ENCODE peak calls at places on chromosome 18, in five cellular contexts. T is left cardiac atrium; G is activated naive CD8-positive, alpha-beta T cell treated with anti-CD3 and anti-CD28 coated beads, Interleukin-2, amount 50 U/mL, for 24 hours; N is stimulated activated naive B cell treated with anti-CD40 and anti-IgM and Interleukin-4, amounts not matched to agents 10 μg/mL and 1 μg/mL and 100 μg/mL, for 72 hours; H is Calu3. J is an unnamed sample.
A peak's percentile ranks its signal among the peaks of the same experiment; 100 is the strongest.

GRCh38 chr18:46415532-46415931 is 241.5 kb downstream of the LOXHD1 start:
- DNase-seq in N (no peak), H (no peak), G (no peak), T (no peak), J (no peak)

GRCh38 chr18:63888473-63889190 is 1.1 kb downstream of the SERPINB2 start:
- DNase-seq in T (no peak), H (peak; percentile 25), N (no peak), G (no peak), J (no peak)

GRCh38 chr18:58148954-58149471 is 105.0 kb downstream of the NEDD4L start:
- DNase-seq in N (no peak), T (no peak), H (no peak), G (no peak), J (no peak)

GRCh38 chr18:80103231-80103630 is 5.8 kb upstream of the ADNP2 start:
- DNase-seq in G (no peak), H (no peak), T (no peak), N (no peak), J (no peak)

GRCh38 chr18:2627821-2628276 is 27.7 kb upstream of the SMCHD1 start:
- DNase-seq in G (no peak), N (no peak), T (no peak), H (no peak), J (peak; percentile 15)

GRCh38 chr18:48943736-48944527 is 6.8 kb downstream of the SMAD7 start:
- DNase-seq in N (no peak), G (no peak), H (no peak), T (no peak), J (no peak)

GRCh38 chr18:62524443-62525200 is 1.8 kb downstream of the ZCCHC2 start:
- DNase-seq in H (peak; percentile 46), G (peak; percentile 63), T (peak; percentile 61), N (peak; percentile 61), J (peak; percentile 79)

GRCh38 chr18:37634516-37634915 is 68.9 kb upstream of the CELF4 start:
- DNase-seq in N (no peak), G (no peak), H (no peak), T (no peak), J (no peak)

GRCh38 chr18:76384114-76384790 is 110.8 kb downstream of the ZNF516 start:
- DNase-seq in H (no peak), N (no peak), G (no peak), T (no peak), J (no peak)

GRCh38 chr18:67980241-67980640 is 463.7 kb upstream of the DSEL start:
- DNase-seq in N (no peak), T (no peak), H (no peak), G (no peak), J (no peak)

GRCh38 chr18:8750954-8751415 is 45.6 kb downstream of the MTCL1 start:
- DNase-seq in G (no peak), T (no peak), N (no peak), H (no peak), J (peak; percentile 90)

GRCh38 chr18:60984496-60984895 is 348.7 kb upstream of the CDH20 start:
- DNase-seq in T (no peak), H (no peak), G (no peak), N (no peak), J (peak; percentile 92)

GRCh38 chr18:45441110-45441842 is 174.0 kb upstream of the SLC14A2 start:
- DNase-seq in N (no peak), T (no peak), H (peak; percentile 12), G (no peak), J (peak; percentile 50)

GRCh38 chr18:71027531-71027930 is 738.7 kb downstream of the SOCS6 start:
- DNase-seq in N (no peak), T (no peak), H (peak; percentile 52), G (no peak), J (no peak)

GRCh38 chr18:11183621-11184020 is 34.3 kb upstream of the PIEZO2 start:
- DNase-seq in T (no peak), G (no peak), N (no peak), H (no peak), J (no peak)

GRCh38 chr18:74940856-74941255 is 268.1 kb downstream of the PTGR3 start:
- DNase-seq in G (no peak), T (no peak), N (no peak), H (no peak), J (no peak)

GRCh38 chr18:23893653-23894052 is 120.9 kb upstream of the TTC39C start:
- DNase-seq in N (no peak), T (no peak), G (no peak), H (no peak), J (no peak)

GRCh38 chr18:74679679-74680076 is 82.0 kb downstream of the ZNF407 start:
- DNase-seq in T (no peak), N (no peak), G (no peak), H (no peak), J (no peak)

GRCh38 chr18:8998481-8999217 is 103.8 kb upstream of the NDUFV2 start:
- DNase-seq in G (no peak), T (no peak), H (no peak), N (no peak), J (peak; percentile 60)

GRCh38 chr18:1778496-1779178 is 792.7 kb downstream of the METTL4 start:
- DNase-seq in N (no peak), T (no peak), G (no peak), H (no peak), J (no peak)

GRCh38 chr18:21184396-21184996 is 57.5 kb upstream of the GREB1L start:
- DNase-seq in N (no peak), T (no peak), H (peak; percentile 40), G (no peak), J (no peak)

GRCh38 chr18:28666216-28666615 is 489.3 kb upstream of the CDH2 start:
- DNase-seq in H (no peak), T (no peak), G (no peak), N (no peak), J (no peak)

GRCh38 chr18:5619381-5619780 is 75.6 kb upstream of the EPB41L3 start:
- DNase-seq in G (no peak), N (no peak), H (no peak), T (no peak), J (no peak)

GRCh38 chr18:76621782-76622495 is 126.9 kb upstream of the ZNF516 start:
- DNase-seq in H (no peak), N (no peak), G (no peak), T (no peak), J (peak; percentile 44)

GRCh38 chr18:677951-678363 is 20.5 kb downstream of the TYMS start:
- DNase-seq in T (no peak), G (no peak), H (no peak), N (no peak), J (no peak)

GRCh38 chr18:21110667-21111350 is 804 bp downstream of the ROCK1 start:
- DNase-seq in G (peak; percentile 64), H (peak; percentile 37), N (peak; percentile 61), T (peak; percentile 52), J (peak; percentile 56)

GRCh38 chr18:46910856-46911255 is 6.5 kb downstream of the PIAS2 start:
- DNase-seq in T (no peak), G (no peak), N (no peak), H (no peak), J (no peak)

GRCh38 chr18:78686976-78687685 is 292.5 kb upstream of the SALL3 start:
- DNase-seq in N (no peak), T (no peak), G (no peak), H (no peak), J (no peak)

GRCh38 chr18:8942909-8943545 is 159.5 kb upstream of the NDUFV2 start:
- DNase-seq in T (no peak), N (no peak), H (no peak), G (no peak), J (no peak)

GRCh38 chr18:74457043-74457742 is at the start of gene DIPK1C:
- DNase-seq in H (no peak), T (no peak), N (no peak), G (no peak), J (peak; percentile 7)

GRCh38 chr18:66833646-66834045 is 229.8 kb upstream of the CDH19 start:
- DNase-seq in N (no peak), G (no peak), H (no peak), T (no peak), J (no peak)

GRCh38 chr18:62399781-62400308 is 74.7 kb downstream of the TNFRSF11A start:
- DNase-seq in G (no peak), H (peak; percentile 70), T (no peak), N (no peak), J (no peak)

GRCh38 chr18:41150316-41150715 is 804.7 kb upstream of the PIK3C3 start:
- DNase-seq in H (no peak), G (no peak), T (no peak), N (no peak), J (no peak)

GRCh38 chr18:2134364-2134763 is 436.9 kb downstream of the METTL4 start:
- DNase-seq in T (no peak), G (no peak), H (no peak), N (no peak), J (no peak)

J was measured in adipocyte.